ENCODE peak calls at places on chromosomes 2 and 18, in nine cellular contexts. Y, S, V, B, U, J, E, A and M are unnamed samples.
A peak's percentile ranks its signal among the peaks of the same experiment; 100 is the strongest.

GRCh38 chr2:204667990-204668389 is 122.7 kb downstream of the PARD3B start:
- DNase-seq in J (no peak), A (no peak), V (no peak), S (no peak), Y (no peak), B (no peak), E (no peak), U (no peak), M (no peak)

GRCh38 chr18:58392336-58393000 is 236.4 kb downstream of the ALPK2 start:
- DNase-seq in E (no peak), Y (peak; percentile 19), J (no peak), A (no peak), V (no peak), U (no peak), S (no peak), B (no peak), M (no peak)

GRCh38 chr18:59783138-59783537 is 85.9 kb upstream of the CCBE1 start:
- DNase-seq in V (no peak), Y (peak; percentile 80), A (no peak), E (peak; percentile 45), J (no peak), B (peak; percentile 47), S (no peak), U (no peak), M (no peak)

GRCh38 chr2:231190531-231191197 is 7.8 kb upstream of the ARMC9 start:
- DNase-seq in A (no peak), J (no peak), Y (peak; percentile 28), S (peak; percentile 87), B (no peak), U (peak; percentile 87), E (no peak), V (peak; percentile 52), M (no peak)

GRCh38 chr18:23317975-23318675 is 135.0 kb upstream of the RIOK3 start:
- DNase-seq in A (no peak), U (no peak), Y (peak; percentile 70), S (no peak), B (peak; percentile 74), E (no peak), J (no peak), V (no peak), M (no peak)

GRCh38 chr2:86370579-86370978 is 33.2 kb upstream of the REEP1 start:
- DNase-seq in B (no peak), J (no peak), A (no peak), S (no peak), U (no peak), E (no peak), Y (no peak), V (no peak), M (no peak)

GRCh38 chr2:98541906-98542305 is 66.4 kb downstream of the COA5 start:
- DNase-seq in A (no peak), U (no peak), E (no peak), J (no peak), V (no peak), S (no peak), B (peak; percentile 27), Y (no peak), M (no peak)

GRCh38 chr18:35162995-35163394 is 77.8 kb upstream of the ZNF397 start:
- DNase-seq in V (no peak), E (no peak), Y (no peak), B (no peak), S (no peak), J (no peak), A (no peak), U (no peak), M (no peak)

GRCh38 chr2:196131384-196131861 is 40.0 kb downstream of the STK17B start:
- DNase-seq in B (peak; percentile 35), U (no peak), V (no peak), S (no peak), A (no peak), Y (peak; percentile 47), E (peak; percentile 84), J (peak; percentile 46), M (no peak)
- H3K27ac ChIP-seq in B (no peak overlapping the region), U (no peak overlapping the region), V (no peak overlapping the region), S (no peak overlapping the region), A (no peak overlapping the region), Y (no peak overlapping the region), E (peak overlapping the region; percentile 50), J (no peak overlapping the region), M (no peak overlapping the region)

GRCh38 chr2:239290618-239291504 is 110.0 kb downstream of the HDAC4 start:
- DNase-seq in Y (no peak), A (peak; percentile 19), S (no peak), V (peak; percentile 8), B (peak; percentile 62), E (no peak), U (no peak), J (no peak), M (peak; percentile 64)

GRCh38 chr2:239288951-239289481 is 111.8 kb downstream of the HDAC4 start:
- DNase-seq in E (peak; percentile 77), Y (no peak), S (no peak), J (peak; percentile 66), V (no peak), U (no peak), B (no peak), A (peak; percentile 13), M (no peak)

GRCh38 chr2:239287461-239287860 is 113.4 kb downstream of the HDAC4 start:
- DNase-seq in V (no peak), J (no peak), B (no peak), S (no peak), Y (no peak), U (no peak), A (no peak), E (no peak), M (no peak)

GRCh38 chr2:239288237-239288636 is 112.6 kb downstream of the HDAC4 start:
- DNase-seq in U (no peak), S (no peak), V (no peak), E (no peak), Y (no peak), A (no peak), B (no peak), J (no peak), M (no peak)

GRCh38 chr2:239289545-239289944 is 111.3 kb downstream of the HDAC4 start:
- DNase-seq in S (no peak), B (no peak), U (no peak), J (no peak), Y (no peak), V (no peak), A (peak; percentile 16), E (no peak), M (no peak)
- H3K27ac ChIP-seq in S (peak overlapping the region; percentile 57), B (no peak overlapping the region), U (peak overlapping the region; percentile 41), J (peak overlapping the region; percentile 41), Y (no peak overlapping the region), V (no peak overlapping the region), A (no peak overlapping the region), E (peak overlapping the region; percentile 86), M (no peak overlapping the region)

DNA sequence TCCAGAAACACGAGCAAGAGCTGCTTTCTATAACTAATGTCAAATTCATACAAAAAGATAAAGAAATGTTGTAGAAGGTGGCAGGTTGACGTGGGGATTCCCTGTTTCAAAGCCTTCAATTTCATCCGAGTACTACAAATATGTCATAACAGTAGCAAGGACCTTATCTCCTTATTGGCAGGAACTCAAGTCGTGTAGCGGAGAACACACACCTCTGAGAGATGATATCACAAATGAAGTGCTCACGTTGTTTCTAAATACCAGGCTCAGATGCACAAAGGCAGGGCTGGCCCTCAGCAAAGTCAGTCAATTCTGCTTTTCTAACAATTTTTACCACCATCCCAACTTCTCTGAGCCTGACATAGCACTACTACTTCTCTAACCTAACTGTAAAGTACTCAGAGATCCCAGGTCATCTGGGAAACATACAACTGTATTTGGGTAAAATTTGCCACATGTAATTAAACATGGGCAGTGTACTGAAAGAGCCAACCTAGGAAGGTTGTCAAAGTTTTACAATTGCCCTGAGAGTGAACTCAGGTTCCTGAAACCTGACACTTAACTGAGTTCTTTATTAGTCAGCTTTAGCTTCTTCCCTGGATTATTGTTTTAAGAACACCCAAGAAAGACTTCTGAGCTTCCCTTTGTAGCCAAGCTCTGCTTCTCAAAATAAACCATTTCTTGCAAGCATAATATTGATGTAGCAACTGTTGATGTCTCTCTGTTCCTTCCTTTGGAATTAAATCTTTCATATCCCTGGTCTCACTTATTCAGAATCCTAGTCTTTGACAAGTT is 813.7 kb upstream of the ACVR2A start:
- DNase-seq in A (no peak), V (no peak), E (no peak), U (no peak), Y (peak; percentile 66), S (no peak), B (peak; percentile 68), J (no peak), M (peak; percentile 34)
- H3K27ac ChIP-seq in A (peak overlapping the region; percentile 7), V (no peak overlapping the region), E (no peak overlapping the region), U (no peak overlapping the region), Y (peak overlapping the region; percentile 73), S (no peak overlapping the region), B (no peak overlapping the region), J (no peak overlapping the region), M (no peak overlapping the region)

GRCh38 chr2:173982918-173983317 is 17.7 kb upstream of the SP3 start:
- DNase-seq in Y (peak; percentile 25), B (peak; percentile 91), E (no peak), J (no peak), S (no peak), A (peak; percentile 79), V (no peak), U (no peak), M (peak; percentile 70)
- H3K27ac ChIP-seq in Y (no peak overlapping the region), B (peak overlapping the region; percentile 58), E (no peak overlapping the region), J (no peak overlapping the region), S (no peak overlapping the region), A (peak overlapping the region; percentile 61), V (peak overlapping the region; percentile 26), U (no peak overlapping the region), M (peak overlapping the region; percentile 80)